ENCODE peak calls at places on chromosomes 7 and 10, in seven cellular contexts. T is neural progenitor cell, C is LNCaP clone FGC, D is brain microvascular endothelial cell, E is kidney, J is bronchial epithelial cell, I is GM12864. G is an unnamed sample.

GRCh38 chr10:29470355-29470705 is 164.4 kb downstream of the SVIL start:
- DNase-seq in T (peak; percentile 69), C (no peak), D (no peak), E (no peak), J (no peak), I (no peak), G (peak; percentile 83)

GRCh38 chr7:105010538-105011523 is 3.2 kb upstream of the KMT2E start:
- DNase-seq in T (no peak), C (no peak), D (no peak), E (no peak), J (no peak), I (no peak), G (no peak)

GRCh38 chr10:7391748-7392147 is 19.1 kb downstream of the SFMBT2 start:
- DNase-seq in T (no peak), C (no peak), D (no peak), E (no peak), J (no peak), I (no peak), G (no peak)

GRCh38 chr7:45617166-45617565 is 43.0 kb downstream of the ADCY1 start:
- DNase-seq in T (peak; percentile 25), C (no peak), D (no peak), E (no peak), J (no peak), I (no peak), G (peak; percentile 79)

GRCh38 chr10:45197816-45198595 is 117.4 kb downstream of the OR13A1 start:
- DNase-seq in T (no peak), C (no peak), D (no peak), E (peak; percentile 70), J (no peak), I (no peak), G (peak; percentile 34)

GRCh38 chr10:94002156-94002555 is 8.4 kb downstream of the PLCE1 start:
- DNase-seq in T (no peak), C (no peak), D (no peak), E (no peak), J (peak; percentile 53), I (no peak), G (no peak)

GRCh38 chr10:88565072-88565471 is 18.0 kb downstream of the RNLS start:
- DNase-seq in T (no peak), C (no peak), D (no peak), E (no peak), J (peak; percentile 51), I (no peak), G (no peak)

GRCh38 chr10:129711261-129711660 is 244.2 kb downstream of the MGMT start:
- DNase-seq in T (peak; percentile 85), C (no peak), D (no peak), E (no peak), J (no peak), I (no peak), G (peak; percentile 85)

GRCh38 chr7:15306286-15306685 is 255.5 kb downstream of the AGMO start:
- DNase-seq in T (no peak), C (no peak), D (no peak), E (no peak), J (no peak), I (no peak), G (no peak)

GRCh38 chr7:44101304-44101965 is 2.7 kb upstream of the AEBP1 start:
- DNase-seq in T (no peak), C (no peak), D (no peak), E (peak; percentile 55), J (no peak), I (no peak), G (no peak)
- H3K4me3 ChIP-seq in T (no peak overlapping the region), C (no peak overlapping the region), D (no peak overlapping the region), E (no peak overlapping the region), J (no peak overlapping the region), I (no peak overlapping the region), G (no peak overlapping the region)

GRCh38 chr7:151126500-151127137 is 40.3 kb downstream of the AGAP3 start:
- DNase-seq in T (peak; percentile 41), C (peak; percentile 57), D (no peak), E (no peak), J (no peak), I (no peak), G (peak; percentile 83)
- H3K4me3 ChIP-seq in T (peak overlapping the region; percentile 54), C (no peak overlapping the region), D (no peak overlapping the region), E (no peak overlapping the region), J (no peak overlapping the region), I (no peak overlapping the region), G (peak overlapping the region; percentile 47)

DNA sequence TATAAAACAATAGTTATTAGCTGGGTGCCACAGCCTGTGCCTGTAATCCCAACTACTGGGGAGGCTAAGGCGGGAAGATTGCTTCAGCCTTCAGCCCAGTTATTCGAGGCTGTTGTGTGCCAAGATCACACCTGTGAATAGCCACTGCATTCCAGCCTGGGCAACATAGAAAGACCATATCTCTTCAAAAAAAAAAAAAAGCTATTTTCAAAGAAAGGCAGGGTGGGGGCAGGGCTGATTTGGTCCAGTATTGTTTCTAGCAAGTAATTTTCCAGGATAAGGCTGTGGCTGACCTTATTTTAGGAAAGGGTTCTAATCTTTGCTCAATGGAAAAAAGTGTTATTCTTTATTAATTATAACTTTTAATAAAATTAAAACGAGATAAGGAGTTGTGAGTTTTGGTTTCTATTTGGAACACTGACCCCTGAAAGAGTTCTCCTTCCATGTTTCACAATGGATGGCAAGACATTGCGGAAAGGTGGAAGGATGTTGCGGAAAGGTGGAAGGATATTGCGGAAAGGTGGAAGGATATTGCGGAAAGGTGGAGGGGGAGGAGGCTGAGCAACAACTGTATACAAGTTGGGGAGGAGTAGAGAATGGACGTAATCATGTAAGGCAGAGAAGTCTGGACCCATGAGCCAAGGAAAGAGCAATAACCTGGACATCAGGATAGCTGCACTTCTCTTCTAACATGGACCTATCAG is 1.5 kb upstream of the C1GALT1 start:
- DNase-seq in T (no peak), C (no peak), D (no peak), E (no peak), J (no peak), I (no peak), G (no peak)
- H3K4me3 ChIP-seq in T (peak overlapping the region; percentile 91), C (peak overlapping the region; percentile 79), D (no peak overlapping the region), E (peak overlapping the region; percentile 93), J (no peak overlapping the region), I (peak overlapping the region; percentile 65), G (no peak overlapping the region)

DNA sequence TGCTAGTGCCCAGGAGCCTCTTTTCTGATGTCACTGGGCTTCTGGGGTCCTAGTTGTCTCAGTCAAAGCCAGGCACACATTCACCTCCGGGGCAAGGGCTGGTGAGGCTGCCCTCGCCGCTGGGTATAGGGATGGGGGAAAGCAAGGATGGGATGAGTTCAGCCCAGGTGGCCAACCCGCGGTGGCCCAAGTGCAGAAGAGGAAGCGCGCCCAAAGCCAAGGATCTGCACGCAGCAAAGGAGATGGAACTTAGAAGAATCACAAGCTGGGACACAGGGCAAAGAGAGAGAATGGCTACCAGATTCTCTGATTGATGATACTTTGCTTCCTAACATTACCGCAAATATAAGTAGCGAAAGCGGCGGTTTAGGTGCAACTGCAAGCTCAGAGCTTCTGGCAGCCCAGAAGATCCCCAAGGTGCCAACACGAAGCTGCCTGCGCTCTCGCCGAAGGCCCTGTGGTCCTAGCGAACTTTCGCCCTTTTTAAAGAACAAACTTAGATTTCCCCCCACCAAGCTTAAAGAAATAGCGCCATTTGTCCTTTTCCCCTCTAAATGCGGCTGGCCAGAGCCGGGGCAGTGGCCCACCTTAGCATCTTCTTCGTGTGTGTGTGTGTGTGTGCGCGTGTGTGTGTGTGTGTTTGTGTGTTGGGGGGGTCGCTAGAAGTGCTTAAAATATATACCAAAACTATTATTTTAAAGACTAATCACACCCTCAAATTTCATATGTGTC is 911 bp upstream of the MKX start:
- DNase-seq in T (peak; percentile 32), C (no peak), D (no peak), E (no peak), J (no peak), I (no peak), G (peak; percentile 45)
- H3K4me3 ChIP-seq in T (peak overlapping the region; percentile 57), C (no peak overlapping the region), D (peak overlapping the region; percentile 27), E (peak overlapping the region; percentile 21), J (no peak overlapping the region), I (no peak overlapping the region), G (peak overlapping the region; percentile 69)

DNA sequence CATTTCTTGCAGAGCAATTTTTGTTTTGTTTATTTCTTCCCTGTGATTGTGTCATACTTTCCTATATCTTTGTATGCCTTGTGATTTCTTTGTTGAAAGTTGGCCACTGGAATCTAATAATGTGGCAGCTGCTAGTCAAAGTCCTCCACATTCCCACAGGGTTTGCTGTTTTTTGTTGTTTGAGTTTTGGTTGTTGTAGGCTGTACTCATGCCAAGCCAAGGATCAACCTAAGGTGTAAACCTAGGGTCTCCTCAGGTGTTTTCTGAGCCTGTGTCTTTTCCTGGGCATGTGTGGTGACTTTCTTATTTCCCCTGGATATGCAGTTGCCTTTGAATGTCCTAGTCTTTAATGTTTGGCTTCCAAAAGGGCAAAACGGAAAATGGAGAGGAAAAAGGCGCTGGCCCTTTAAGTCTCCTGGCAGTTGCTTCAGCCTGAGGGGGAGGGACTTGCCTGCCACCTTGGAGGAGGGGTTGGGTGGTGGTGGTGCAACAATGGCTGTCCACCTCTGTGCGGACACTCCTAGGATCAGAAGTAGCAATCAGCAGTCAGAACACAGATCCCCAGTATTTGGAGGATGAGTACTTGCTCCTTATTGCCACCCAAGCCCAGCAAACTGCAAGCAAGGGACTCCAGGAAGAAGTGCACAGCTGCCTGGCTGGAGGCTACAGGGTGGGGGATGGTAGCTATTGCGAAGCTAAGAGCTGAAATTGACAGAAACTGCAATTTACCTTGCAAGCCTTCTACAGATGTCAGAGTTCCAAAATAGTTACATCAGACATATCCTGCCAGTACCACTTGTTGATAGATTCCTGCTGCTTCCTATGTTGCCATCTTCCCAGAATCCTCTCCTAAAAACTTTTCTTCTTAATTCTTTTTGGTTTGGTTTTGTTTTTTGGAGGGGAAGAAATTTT is 5.6 kb upstream of the ZNF518A start:
- DNase-seq in T (peak; percentile 61), C (no peak), D (peak; percentile 29), E (no peak), J (peak; percentile 62), I (no peak), G (peak; percentile 72)
- H3K4me3 ChIP-seq in T (peak overlapping the region; percentile 47), C (peak overlapping the region; percentile 31), D (peak overlapping the region; percentile 41), E (peak overlapping the region; percentile 73), J (peak overlapping the region; percentile 43), I (no peak overlapping the region), G (peak overlapping the region; percentile 46)

GRCh38 chr10:17235136-17235535 is 7.1 kb downstream of the VIM start:
- DNase-seq in T (peak; percentile 33), C (no peak), D (no peak), E (no peak), J (no peak), I (no peak), G (no peak)

GRCh38 chr10:17236468-17236886 is 8.4 kb downstream of the VIM start:
- DNase-seq in T (no peak), C (no peak), D (no peak), E (no peak), J (no peak), I (no peak), G (no peak)

GRCh38 chr10:17234541-17234940 is 6.5 kb downstream of the VIM start:
- DNase-seq in T (no peak), C (no peak), D (no peak), E (no peak), J (no peak), I (no peak), G (no peak)

GRCh38 chr10:17232276-17232987 is 4.4 kb downstream of the VIM start:
- DNase-seq in T (no peak), C (no peak), D (no peak), E (no peak), J (no peak), I (no peak), G (no peak)

GRCh38 chr10:17233534-17233933 is 5.5 kb downstream of the VIM start:
- DNase-seq in T (no peak), C (no peak), D (no peak), E (no peak), J (no peak), I (no peak), G (no peak)
- H3K4me3 ChIP-seq in T (no peak overlapping the region), C (no peak overlapping the region), D (peak overlapping the region; percentile 99), E (peak overlapping the region; percentile 7), J (no peak overlapping the region), I (no peak overlapping the region), G (no peak overlapping the region)

GRCh38 chr10:23452010-23452655 is 13.3 kb downstream of the OTUD1 start:
- DNase-seq in T (no peak), C (no peak), D (no peak), E (no peak), J (no peak), I (no peak), G (no peak)
- H3K4me3 ChIP-seq in T (no peak overlapping the region), C (no peak overlapping the region), D (no peak overlapping the region), E (no peak overlapping the region), J (no peak overlapping the region), I (no peak overlapping the region), G (no peak overlapping the region)